ENCODE peak calls at places on chromosome 18, in four cellular contexts. I is GM12878, C is A549, J is HepG2. G is an unnamed sample.

GRCh38 chr18:3405713-3406112 is 44.3 kb upstream of the TGIF1 start:
- DNase-seq in I (no peak), C (no peak), J (no peak), G (no peak)

GRCh38 chr18:67589325-67589724 is 72.8 kb upstream of the DSEL start:
- DNase-seq in J (no peak), C (no peak), I (no peak), G (no peak)

GRCh38 chr18:74303936-74304335 is 11.7 kb upstream of the C18orf63 start:
- DNase-seq in I (no peak), C (no peak), J (no peak), G (no peak)

GRCh38 chr18:48663931-48664847 is 125.4 kb downstream of the CTIF start:
- DNase-seq in C (peak), I (no peak), J (peak), G (peak)

GRCh38 chr18:53864758-53865157 is 359.7 kb downstream of the MBD2 start:
- DNase-seq in J (no peak), C (no peak), I (no peak), G (no peak)

GRCh38 chr18:48376934-48377333 is 32.2 kb downstream of the ZBTB7C start:
- DNase-seq in I (no peak), J (no peak), C (no peak), G (no peak)

GRCh38 chr18:22164337-22165048 is 4.9 kb upstream of the GATA6 start:
- DNase-seq in C (no peak), I (no peak), J (no peak), G (no peak)

GRCh38 chr18:74728586-74728985 is 130.9 kb downstream of the ZNF407 start:
- DNase-seq in I (no peak), C (no peak), J (no peak), G (no peak)

GRCh38 chr18:50819027-50819726 is 639 bp downstream of the MRO start:
- DNase-seq in I (no peak), C (peak), J (peak), G (no peak)

GRCh38 chr18:67463829-67464228 is 52.7 kb downstream of the DSEL start:
- DNase-seq in J (no peak), I (no peak), C (no peak), G (no peak)

GRCh38 chr18:59996370-59996966 is 96.7 kb downstream of the PMAIP1 start:
- DNase-seq in I (no peak), J (peak), C (peak), G (peak)

GRCh38 chr18:5709476-5710095 is 165.8 kb upstream of the EPB41L3 start:
- DNase-seq in C (no peak), I (no peak), J (no peak), G (no peak)

GRCh38 chr18:3747176-3747973 is 297.4 kb downstream of the TGIF1 start:
- DNase-seq in I (no peak), C (no peak), J (no peak), G (no peak)

GRCh38 chr18:30512872-30513271 is 529.7 kb downstream of the DSC3 start:
- DNase-seq in C (no peak), J (no peak), I (no peak), G (no peak)

GRCh38 chr18:67665266-67665665 is 148.7 kb upstream of the DSEL start:
- DNase-seq in J (no peak), I (no peak), C (no peak), G (no peak)

GRCh38 chr18:55500316-55501086 is 87.5 kb downstream of the TCF4 start:
- DNase-seq in J (no peak), I (no peak), C (no peak), G (no peak)

GRCh38 chr18:43485565-43485964 is 208.3 kb upstream of the SYT4 start:
- DNase-seq in J (no peak), I (no peak), C (no peak), G (no peak)

GRCh38 chr18:60549338-60549960 is 176.9 kb upstream of the MC4R start:
- DNase-seq in C (peak), I (no peak), J (peak), G (peak)

GRCh38 chr18:34926683-34927082 is 114.5 kb upstream of the MAPRE2 start:
- DNase-seq in C (no peak), J (no peak), I (no peak), G (no peak)

GRCh38 chr18:34928754-34929335 is 112.4 kb upstream of the MAPRE2 start:
- DNase-seq in I (no peak), C (no peak), J (no peak), G (no peak)

GRCh38 chr18:34932363-34932762 is 108.8 kb upstream of the MAPRE2 start:
- DNase-seq in C (no peak), I (no peak), J (no peak), G (no peak)

GRCh38 chr18:34929336-34929780 is 111.9 kb upstream of the MAPRE2 start:
- DNase-seq in C (peak), I (no peak), J (peak), G (no peak)

GRCh38 chr18:34928068-34928753 is 113.0 kb upstream of the MAPRE2 start:
- DNase-seq in J (peak), C (no peak), I (no peak), G (no peak)
- TF ChIP-seq CHD4 in J (no peak), C (no peak), I (no peak), G (no peak)

GRCh38 chr18:76486600-76486999 is 8.4 kb downstream of the ZNF516 start:
- DNase-seq in C (no peak), I (no peak), J (no peak), G (no peak)

GRCh38 chr18:76488190-76488589 is 6.9 kb downstream of the ZNF516 start:
- DNase-seq in J (no peak), C (no peak), I (no peak), G (no peak)

GRCh38 chr18:76487076-76487475 is 8.0 kb downstream of the ZNF516 start:
- DNase-seq in C (no peak), I (no peak), J (no peak), G (no peak)

GRCh38 chr18:76489081-76489480 is 6.0 kb downstream of the ZNF516 start:
- DNase-seq in C (no peak), J (no peak), I (no peak), G (no peak)

GRCh38 chr18:76487782-76488181 is 7.3 kb downstream of the ZNF516 start:
- DNase-seq in I (no peak), J (no peak), C (no peak), G (no peak)
- TF ChIP-seq CHD2 in I (no peak), J (no peak), C (no peak), G (no peak)

GRCh38 chr18:80197490-80197889 is 49.8 kb downstream of the PARD6G start:
- DNase-seq in J (no peak), I (no peak), C (no peak), G (no peak)

GRCh38 chr18:80200171-80200931 is 47.0 kb downstream of the PARD6G start:
- DNase-seq in C (peak), J (peak), I (no peak), G (no peak)

GRCh38 chr18:80198391-80198790 is 48.9 kb downstream of the PARD6G start:
- DNase-seq in I (no peak), J (no peak), C (no peak), G (no peak)

GRCh38 chr18:80200932-80201672 is 46.2 kb downstream of the PARD6G start:
- DNase-seq in C (no peak), J (no peak), I (no peak), G (no peak)

GRCh38 chr18:80198994-80199748 is 48.1 kb downstream of the PARD6G start:
- DNase-seq in I (no peak), C (no peak), J (no peak), G (no peak)
- TF ChIP-seq CHD4 in I (no peak), C (no peak), J (no peak), G (no peak)

GRCh38 chr18:56647071-56647470 is 4.1 kb upstream of the WDR7 start:
- DNase-seq in J (no peak), C (no peak), I (no peak), G (no peak)
- TF ChIP-seq CHD2 in J (no peak), C (no peak), I (no peak), G (no peak)

DNA sequence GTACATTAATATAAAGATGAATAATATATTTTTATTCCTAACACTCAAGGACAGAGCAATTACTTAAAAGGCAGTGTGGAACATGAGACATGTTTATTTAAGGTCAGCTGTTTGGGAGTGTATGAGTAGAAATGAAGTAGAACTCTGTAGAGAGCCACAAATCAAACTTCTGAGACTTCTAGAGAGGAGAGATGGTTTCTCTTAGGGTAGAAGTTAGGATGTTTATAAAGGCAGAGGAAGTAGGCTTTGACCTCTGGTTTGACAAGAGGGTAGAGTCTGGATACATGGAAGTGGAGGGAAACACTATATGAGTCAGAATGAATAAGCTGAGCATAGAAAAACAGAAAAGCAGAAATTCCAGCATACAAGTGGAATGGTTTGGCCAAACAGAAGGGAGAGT is 262.1 kb upstream of the KLHL14 start:
- DNase-seq in J (no peak), I (no peak), C (no peak), G (no peak)
- TF ChIP-seq CHD4 in J (no peak), I (no peak), C (no peak), G (no peak)

GRCh38 chr18:36830141-36830495 is 1.2 kb downstream of the KIAA1328 start:
- DNase-seq in J (peak), C (no peak), I (no peak), G (no peak)

GRCh38 chr18:36829362-36830140 is 624 bp downstream of the KIAA1328 start:
- DNase-seq in J (peak), C (no peak), I (no peak), G (no peak)

GRCh38 chr18:36831139-36831538 is 2.2 kb downstream of the KIAA1328 start:
- DNase-seq in J (no peak), I (no peak), C (no peak), G (no peak)

GRCh38 chr18:36828157-36828629 is 609 bp downstream of the TPGS2 start:
- DNase-seq in C (no peak), I (no peak), J (peak), G (no peak)

DNA sequence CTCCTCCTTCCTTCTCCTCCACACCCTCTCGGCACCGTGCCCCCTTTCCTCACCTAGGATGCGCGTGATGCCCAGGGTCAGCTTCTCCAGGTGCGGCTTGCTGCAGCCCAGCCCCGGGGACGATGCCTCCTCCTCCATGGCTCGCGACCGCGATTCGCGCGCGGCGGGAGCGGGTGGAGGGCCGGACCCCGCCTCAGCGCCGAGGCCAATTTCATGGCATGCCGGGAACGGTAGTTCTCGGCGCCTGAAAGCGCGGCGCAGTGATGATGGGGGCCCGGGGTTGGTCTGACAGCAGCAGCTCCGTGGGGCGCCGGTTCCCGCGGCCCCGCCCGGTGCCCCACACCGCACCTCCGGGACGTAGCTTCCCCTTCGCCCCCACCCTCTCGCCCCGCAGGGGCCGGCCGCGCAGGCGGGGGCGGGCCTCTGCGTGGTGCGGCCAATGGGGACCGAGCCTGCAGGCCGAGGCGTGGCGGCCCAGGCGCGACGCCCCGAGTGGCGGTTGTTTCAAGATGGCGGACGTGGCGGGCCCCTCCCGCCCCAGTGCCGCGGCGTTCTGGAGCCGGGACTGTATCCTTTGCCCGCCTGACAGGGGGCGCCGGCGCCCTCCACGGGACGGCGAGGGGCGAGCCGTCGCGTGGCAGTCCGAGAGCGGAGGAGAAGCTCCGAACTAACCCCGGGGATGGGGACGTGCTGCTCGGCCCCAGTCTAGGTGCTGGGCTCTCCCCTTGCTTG is at the start of the genes KIAA1328 and TPGS2:
- DNase-seq in I (peak), J (peak), C (peak), G (peak)
- TF ChIP-seq CHD2 in I (peak), J (peak), C (no peak), G (peak)

DNA sequence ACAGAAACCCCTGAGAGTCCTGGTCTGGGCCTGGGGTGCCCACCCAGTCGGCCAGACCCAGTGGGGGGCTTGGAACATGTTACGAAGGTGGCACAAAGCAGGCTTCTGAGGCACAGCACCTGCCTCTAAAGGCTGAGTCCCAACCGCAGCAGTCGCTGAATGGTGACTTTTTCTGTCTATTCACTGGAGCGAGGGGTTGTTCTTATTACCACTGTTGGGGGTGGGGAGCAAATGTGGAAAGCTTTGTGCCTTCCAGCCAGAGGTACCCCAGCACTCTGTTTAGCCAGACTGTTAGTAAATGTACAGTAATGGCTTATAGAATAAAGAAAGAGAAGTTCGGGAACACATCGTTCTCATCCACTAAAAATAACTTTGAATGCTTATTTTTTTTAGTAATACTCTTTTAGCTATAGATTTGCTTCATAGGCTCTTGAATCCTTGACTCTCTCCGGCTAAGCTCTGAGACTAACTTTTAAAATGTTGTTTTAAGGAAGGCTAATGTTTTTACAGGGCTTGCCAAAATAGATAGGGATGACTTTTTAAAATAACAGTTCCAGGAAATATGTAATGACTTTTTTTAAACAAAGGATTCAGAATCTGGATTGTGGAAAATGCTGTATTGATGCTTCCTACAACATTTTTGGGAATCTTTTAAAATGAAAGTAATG is 23.4 kb upstream of the PTPN2 start:
- DNase-seq in I (no peak), J (no peak), C (no peak), G (peak)
- TF ChIP-seq CHD4 in I (no peak), J (no peak), C (no peak), G (no peak)

DNA sequence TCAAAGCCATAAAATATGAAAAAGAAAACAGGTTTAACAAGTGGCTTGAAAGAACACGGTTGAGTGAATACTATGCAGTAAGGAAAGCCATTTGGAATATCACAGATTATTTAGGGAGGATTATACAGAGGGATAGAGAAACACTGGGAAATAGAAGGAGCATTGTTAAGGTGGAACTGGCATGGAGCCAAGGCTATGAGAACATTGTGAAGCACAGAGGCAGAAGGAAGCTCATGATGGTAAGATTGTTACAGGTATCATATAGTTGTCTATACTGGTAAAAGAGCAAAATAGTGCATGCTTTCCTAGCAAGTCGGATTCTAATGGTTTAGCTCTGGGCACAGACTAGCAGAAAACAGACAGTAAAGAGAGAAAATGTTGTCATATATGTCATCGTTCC is 87.0 kb downstream of the SS18 start:
- DNase-seq in C (no peak), I (no peak), J (no peak), G (peak)
- TF ChIP-seq CHD2 in C (no peak), I (no peak), J (no peak), G (no peak)

GRCh38 chr18:58527116-58528010 is 101.5 kb downstream of the ALPK2 start:
- DNase-seq in J (peak), C (peak), I (no peak), G (no peak)
- TF ChIP-seq CHD4 in J (no peak), C (no peak), I (no peak), G (no peak)

DNA sequence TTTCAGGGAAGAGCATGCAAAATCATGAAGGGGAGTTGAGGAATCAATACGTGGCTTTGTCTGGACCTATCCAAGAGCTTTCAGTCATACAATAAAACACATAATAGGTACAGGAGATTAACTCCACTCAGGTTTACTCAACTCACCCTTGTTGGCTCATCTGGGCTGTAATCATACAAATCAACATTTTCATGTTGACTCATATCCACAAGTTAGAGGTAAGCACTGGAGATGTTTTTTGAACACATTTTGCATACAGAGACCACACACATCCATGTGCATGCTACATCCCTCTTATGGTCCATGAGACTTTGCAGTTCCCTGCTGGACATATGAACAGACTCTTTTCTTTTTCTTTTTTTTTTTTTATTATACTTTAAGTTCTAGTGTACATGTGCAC is 336.9 kb upstream of the PIK3C3 start:
- DNase-seq in J (no peak), C (no peak), I (no peak), G (no peak)
- TF ChIP-seq CHD2 in J (no peak), C (no peak), I (no peak), G (no peak)

G was measured in K562.